ENCODE peak calls at places on chromosome 22, in four cellular contexts. One of them, this sample, is unnamed.

GRCh38 chr22:38196791-38197429 is 4.9 kb upstream of the MAFF start:
- DNase-seq in tibial nerve: no peak
- DNase-seq in uterus: no peak
- DNase-seq in HCT116: no peak
- DNase-seq in this sample: no peak

GRCh38 chr22:27575348-27575747 is 226.2 kb downstream of the MN1 start:
- DNase-seq in HCT116: no peak
- DNase-seq in uterus: no peak
- DNase-seq in tibial nerve: no peak
- DNase-seq in this sample: no peak

GRCh38 chr22:39277135-39277607 is 32.4 kb upstream of the PDGFB start:
- DNase-seq in HCT116: no peak
- DNase-seq in uterus: no peak
- DNase-seq in tibial nerve: no peak
- DNase-seq in this sample: no peak

GRCh38 chr22:36056980-36057379 is 28.4 kb upstream of the RBFOX2 start:
- DNase-seq in uterus: no peak
- DNase-seq in HCT116: no peak
- DNase-seq in tibial nerve: no peak
- DNase-seq in this sample: no peak

GRCh38 chr22:17337639-17338038 is 31.6 kb upstream of the CECR2 start:
- DNase-seq in tibial nerve: no peak
- DNase-seq in uterus: no peak
- DNase-seq in HCT116: no peak
- DNase-seq in this sample: no peak

GRCh38 chr22:41799486-41800347 is 762 bp upstream of the CCDC134 start:
- DNase-seq in tibial nerve: peak
- DNase-seq in HCT116: no peak
- DNase-seq in uterus: peak
- DNase-seq in this sample: no peak

GRCh38 chr22:19130959-19131684 is at the start of gene TSSK2:
- DNase-seq in HCT116: no peak
- DNase-seq in tibial nerve: no peak
- DNase-seq in uterus: no peak
- DNase-seq in this sample: no peak

GRCh38 chr22:43226368-43226979 is 39.5 kb upstream of the TTLL12 start:
- DNase-seq in uterus: no peak
- DNase-seq in tibial nerve: no peak
- DNase-seq in HCT116: no peak
- DNase-seq in this sample: no peak

GRCh38 chr22:19383292-19383691 is 48.2 kb downstream of the HIRA start:
- DNase-seq in HCT116: no peak
- DNase-seq in uterus: no peak
- DNase-seq in tibial nerve: no peak
- DNase-seq in this sample: no peak

GRCh38 chr22:30078320-30079311 is 1.6 kb upstream of the HORMAD2 start:
- DNase-seq in uterus: no peak
- DNase-seq in tibial nerve: no peak
- DNase-seq in HCT116: no peak
- DNase-seq in this sample: no peak

GRCh38 chr22:28075260-28075981 is 156.4 kb upstream of the PITPNB start:
- DNase-seq in HCT116: no peak
- DNase-seq in tibial nerve: peak
- DNase-seq in uterus: peak
- DNase-seq in this sample: peak

GRCh38 chr22:34105461-34106062 is 185.3 kb upstream of the LARGE1 start:
- DNase-seq in HCT116: no peak
- DNase-seq in tibial nerve: peak
- DNase-seq in uterus: peak
- DNase-seq in this sample: peak

GRCh38 chr22:32684822-32685187 is 116.7 kb upstream of the TIMP3 start:
- DNase-seq in tibial nerve: no peak
- DNase-seq in HCT116: no peak
- DNase-seq in uterus: no peak
- DNase-seq in this sample: no peak

GRCh38 chr22:45181766-45182165 is 18.0 kb downstream of the NUP50 start:
- DNase-seq in HCT116: no peak
- DNase-seq in uterus: no peak
- DNase-seq in tibial nerve: no peak
- DNase-seq in this sample: no peak

GRCh38 chr22:45181240-45181639 is 17.5 kb downstream of the NUP50 start:
- DNase-seq in HCT116: no peak
- DNase-seq in uterus: no peak
- DNase-seq in tibial nerve: no peak
- DNase-seq in this sample: no peak

GRCh38 chr22:45183974-45184373 is 20.2 kb downstream of the NUP50 start:
- DNase-seq in HCT116: no peak
- DNase-seq in tibial nerve: no peak
- DNase-seq in uterus: no peak
- DNase-seq in this sample: no peak

GRCh38 chr22:45180280-45180679 is 16.6 kb downstream of the NUP50 start:
- DNase-seq in HCT116: no peak
- DNase-seq in tibial nerve: no peak
- DNase-seq in uterus: no peak
- DNase-seq in this sample: no peak

GRCh38 chr22:45179276-45180049 is 15.7 kb downstream of the NUP50 start:
- DNase-seq in HCT116: no peak
- DNase-seq in tibial nerve: no peak
- DNase-seq in uterus: no peak
- DNase-seq in this sample: no peak
- TF ChIP-seq POLR2A in HCT116: no peak
- TF ChIP-seq POLR2A in tibial nerve: no peak
- TF ChIP-seq POLR2A in uterus: no peak
- TF ChIP-seq POLR2A in this sample: no peak

GRCh38 chr22:22884010-22884887 is 3.4 kb upstream of the IGLL5 start:
- DNase-seq in HCT116: peak
- DNase-seq in uterus: no peak
- DNase-seq in tibial nerve: peak
- DNase-seq in this sample: peak
- TF ChIP-seq POLR2A in HCT116: no peak
- TF ChIP-seq POLR2A in uterus: no peak
- TF ChIP-seq POLR2A in tibial nerve: no peak
- TF ChIP-seq POLR2A in this sample: no peak

GRCh38 chr22:49963647-49964026 is 3.1 kb downstream of the PIM3 start:
- DNase-seq in uterus: peak
- DNase-seq in tibial nerve: peak
- DNase-seq in HCT116: no peak
- DNase-seq in this sample: no peak

GRCh38 chr22:49962751-49963646 is 2.4 kb downstream of the PIM3 start:
- DNase-seq in HCT116: no peak
- DNase-seq in uterus: peak
- DNase-seq in tibial nerve: peak
- DNase-seq in this sample: no peak

GRCh38 chr22:49961601-49962011 is 1.0 kb downstream of the PIM3 start:
- DNase-seq in uterus: no peak
- DNase-seq in tibial nerve: no peak
- DNase-seq in HCT116: no peak
- DNase-seq in this sample: no peak

GRCh38 chr22:49960967-49961600 is 512 bp downstream of the PIM3 start:
- DNase-seq in HCT116: no peak
- DNase-seq in uterus: peak
- DNase-seq in tibial nerve: peak
- DNase-seq in this sample: no peak

DNA sequence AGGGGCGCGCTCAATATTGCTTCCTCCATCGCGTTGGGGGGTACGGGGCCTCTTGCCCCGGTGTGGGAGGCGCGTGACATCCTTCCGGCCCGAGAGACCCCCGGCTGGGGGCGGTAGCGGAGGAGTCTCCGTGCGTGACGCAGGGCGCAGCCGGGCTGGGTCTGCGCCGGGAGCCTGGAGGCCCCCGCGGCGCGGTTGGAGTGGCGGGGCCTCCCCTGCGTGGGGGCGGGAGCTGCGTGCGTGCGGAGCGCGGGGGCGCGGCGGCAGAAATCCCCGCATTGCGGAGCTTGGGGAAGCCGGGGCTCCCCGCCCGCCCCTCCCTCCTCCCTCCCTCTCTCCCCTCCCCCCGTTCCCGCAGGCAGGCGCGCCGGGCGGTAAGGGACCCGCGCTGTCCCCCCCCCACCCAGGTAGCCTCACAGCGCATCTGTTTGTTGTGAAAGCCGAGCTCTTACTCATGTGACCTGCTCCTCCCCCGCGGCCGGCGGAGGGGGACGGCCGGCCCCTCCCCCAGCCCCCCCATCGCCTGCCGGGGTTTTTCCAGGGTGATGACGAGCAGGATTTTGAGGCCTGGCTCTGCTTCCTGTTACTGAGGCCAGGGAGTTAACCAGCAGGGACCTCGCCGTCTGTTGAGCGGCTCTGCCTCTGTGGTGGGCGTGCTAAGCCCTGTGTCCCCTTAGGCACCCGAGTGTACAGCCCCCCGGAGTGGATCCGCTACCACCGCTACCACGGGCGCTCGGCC is 1.6 kb downstream of the PIM3 start:
- DNase-seq in HCT116: no peak
- DNase-seq in tibial nerve: peak
- DNase-seq in uterus: peak
- DNase-seq in this sample: peak
- TF ChIP-seq POLR2A in HCT116: no peak
- TF ChIP-seq POLR2A in tibial nerve: peak
- TF ChIP-seq POLR2A in uterus: peak
- TF ChIP-seq POLR2A in this sample: peak

GRCh38 chr22:37161442-37161841 is 11.7 kb upstream of the IL2RB start:
- DNase-seq in tibial nerve: no peak
- DNase-seq in uterus: no peak
- DNase-seq in HCT116: peak
- DNase-seq in this sample: no peak
- TF ChIP-seq POLR2A in tibial nerve: no peak
- TF ChIP-seq POLR2A in uterus: no peak
- TF ChIP-seq POLR2A in HCT116: no peak
- TF ChIP-seq POLR2A in this sample: no peak